ENCODE peak calls at places on chromosomes 7 and 10, in ten cellular contexts. Q is hepatocyte, J is GM23248, C is esophagus squamous epithelium, O is fibroblast of pulmonary artery, T is HCT116, U is astrocyte of the cerebellum, K is dorsolateral prefrontal cortex, S is cardiac fibroblast, D is WERI-Rb-1. G is an unnamed sample.

GRCh38 chr10:89785095-89785494 is 83.7 kb downstream of the KIF20B start:
- DNase-seq in Q (no peak), J (no peak), C (no peak), O (no peak), T (no peak), U (no peak), K (no peak), S (no peak), D (no peak), G (no peak)

GRCh38 chr7:104979167-104979841 is 34.7 kb upstream of the KMT2E start:
- DNase-seq in Q (peak), J (peak), C (no peak), O (peak), T (no peak), U (peak), K (no peak), S (peak), D (peak), G (peak)

GRCh38 chr7:122942059-122942458 is 53.4 kb downstream of the TAS2R16 start:
- DNase-seq in Q (no peak), J (no peak), C (no peak), O (no peak), T (no peak), U (no peak), K (no peak), S (no peak), D (no peak), G (no peak)

GRCh38 chr7:155483245-155483644 is 25.3 kb downstream of the EN2 start:
- DNase-seq in Q (no peak), J (no peak), C (no peak), O (no peak), T (no peak), U (no peak), K (no peak), S (no peak), D (no peak), G (peak)

GRCh38 chr10:119313645-119314044 is 106.3 kb downstream of the GRK5 start:
- DNase-seq in Q (no peak), J (no peak), C (no peak), O (no peak), T (no peak), U (peak), K (no peak), S (no peak), D (no peak), G (no peak)

GRCh38 chr10:58813573-58813972 is 300.9 kb downstream of the BICC1 start:
- DNase-seq in Q (peak), J (no peak), C (no peak), O (no peak), T (no peak), U (no peak), K (no peak), S (no peak), D (no peak), G (no peak)

GRCh38 chr10:123786896-123787295 is 104.7 kb downstream of the CPXM2 start:
- DNase-seq in Q (no peak), J (no peak), C (no peak), O (no peak), T (no peak), U (no peak), K (no peak), S (no peak), D (no peak), G (no peak)

GRCh38 chr7:139871820-139872219 is 42.8 kb downstream of the TBXAS1 start:
- DNase-seq in Q (no peak), J (peak), C (no peak), O (no peak), T (no peak), U (no peak), K (no peak), S (no peak), D (no peak), G (no peak)

GRCh38 chr7:91373401-91373800 is 109.2 kb downstream of the FZD1 start:
- DNase-seq in Q (no peak), J (no peak), C (no peak), O (no peak), T (no peak), U (no peak), K (no peak), S (no peak), D (peak), G (no peak)

GRCh38 chr10:2083591-2083990 is 346.3 kb upstream of the ADARB2 start:
- DNase-seq in Q (no peak), J (no peak), C (no peak), O (no peak), T (no peak), U (no peak), K (no peak), S (no peak), D (no peak), G (no peak)

GRCh38 chr10:79449181-79450146 is 4.0 kb upstream of the ZCCHC24 start:
- DNase-seq in Q (no peak), J (no peak), C (no peak), O (no peak), T (no peak), U (no peak), K (no peak), S (no peak), D (peak), G (no peak)

GRCh38 chr10:69092959-69093850 is 5.3 kb downstream of the SRGN start:
- DNase-seq in Q (peak), J (peak), C (peak), O (peak), T (peak), U (peak), K (no peak), S (peak), D (peak), G (peak)
- H3K4me3 ChIP-seq in Q (no peak), J (no peak), C (no peak), O (no peak), T (no peak), U (no peak), K (no peak), S (no peak), D (no peak), G (no peak)

GRCh38 chr7:147759327-147759943 is 831.1 kb upstream of the C7orf33 start:
- DNase-seq in Q (no peak), J (no peak), C (no peak), O (no peak), T (no peak), U (no peak), K (no peak), S (no peak), D (no peak), G (no peak)
- H3K4me3 ChIP-seq in Q (no peak), J (no peak), C (no peak), O (no peak), T (no peak), U (no peak), K (no peak), S (no peak), D (no peak), G (no peak)

GRCh38 chr7:97001221-97001620 is 4.1 kb upstream of the DLX6 start:
- DNase-seq in Q (no peak), J (no peak), C (no peak), O (no peak), T (no peak), U (no peak), K (no peak), S (no peak), D (no peak), G (no peak)

GRCh38 chr7:97003262-97004236 is 1.8 kb upstream of the DLX6 start:
- DNase-seq in Q (no peak), J (no peak), C (no peak), O (no peak), T (no peak), U (no peak), K (no peak), S (no peak), D (no peak), G (no peak)

GRCh38 chr7:97004237-97004930 is 969 bp upstream of the DLX6 start:
- DNase-seq in Q (no peak), J (no peak), C (no peak), O (no peak), T (no peak), U (peak), K (no peak), S (no peak), D (no peak), G (no peak)

GRCh38 chr7:97002555-97003261 is 2.6 kb upstream of the DLX6 start:
- DNase-seq in Q (no peak), J (no peak), C (no peak), O (no peak), T (no peak), U (no peak), K (no peak), S (no peak), D (no peak), G (no peak)

GRCh38 chr7:97001656-97002554 is 3.4 kb upstream of the DLX6 start:
- DNase-seq in Q (no peak), J (no peak), C (no peak), O (no peak), T (no peak), U (no peak), K (no peak), S (no peak), D (no peak), G (no peak)
- H3K4me3 ChIP-seq in Q (no peak), J (no peak), C (no peak), O (no peak), T (no peak), U (no peak), K (peak), S (no peak), D (no peak), G (no peak)

GRCh38 chr7:34320926-34321609 is 336.9 kb upstream of the NPSR1 start:
- DNase-seq in Q (peak), J (peak), C (no peak), O (peak), T (peak), U (peak), K (peak), S (peak), D (peak), G (peak)
- H3K4me3 ChIP-seq in Q (no peak), J (no peak), C (no peak), O (no peak), T (no peak), U (no peak), K (peak), S (no peak), D (no peak), G (no peak)

DNA sequence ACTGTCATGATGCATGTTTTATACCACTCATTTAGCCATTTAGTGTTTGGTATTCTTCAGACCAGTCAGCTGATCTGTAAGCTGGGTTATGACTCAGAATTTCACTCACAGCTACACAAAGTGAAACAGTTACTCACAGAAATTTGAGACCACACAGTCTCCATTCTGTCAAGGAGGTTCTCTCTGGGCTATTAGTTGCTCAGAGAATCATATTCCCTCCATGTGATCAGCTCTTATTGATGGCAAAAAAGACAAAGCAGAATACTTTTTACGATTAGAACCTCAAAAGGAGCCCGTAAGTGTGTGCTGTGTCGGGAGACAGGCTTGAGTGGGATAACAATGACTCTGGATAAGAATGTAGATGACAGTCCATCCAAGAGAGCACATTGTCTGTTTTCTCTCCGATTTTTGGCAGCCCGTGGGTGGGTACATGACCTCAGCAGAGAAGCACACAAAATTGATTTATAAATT is 277.6 kb upstream of the SORCS1 start:
- DNase-seq in Q (no peak), J (peak), C (no peak), O (peak), T (no peak), U (peak), K (no peak), S (peak), D (no peak), G (peak)
- H3K4me3 ChIP-seq in Q (no peak), J (peak), C (no peak), O (peak), T (no peak), U (no peak), K (no peak), S (no peak), D (no peak), G (no peak)

DNA sequence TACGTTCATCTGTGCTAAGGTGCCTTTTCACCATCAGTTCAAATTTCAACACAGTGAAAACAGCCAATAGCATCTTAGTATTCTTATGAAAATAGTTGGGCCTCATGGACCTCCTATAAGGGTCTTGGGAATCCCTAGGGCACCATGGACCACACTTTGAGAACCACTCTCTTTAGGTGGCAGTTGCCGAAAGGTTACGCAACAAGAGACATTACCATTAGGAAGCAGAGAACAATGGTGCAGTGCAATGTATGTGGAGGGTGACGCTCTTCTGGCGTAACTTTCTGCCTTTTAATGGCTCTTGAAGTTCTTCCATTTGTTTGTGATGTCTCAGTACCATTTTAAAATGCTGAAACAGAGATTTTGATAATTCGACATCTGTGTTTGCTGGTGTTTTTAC is 131.1 kb downstream of the CNNM2 start:
- DNase-seq in Q (no peak), J (no peak), C (no peak), O (no peak), T (no peak), U (no peak), K (no peak), S (no peak), D (no peak), G (no peak)
- H3K4me3 ChIP-seq in Q (no peak), J (no peak), C (no peak), O (no peak), T (no peak), U (no peak), K (no peak), S (no peak), D (no peak), G (no peak)

DNA sequence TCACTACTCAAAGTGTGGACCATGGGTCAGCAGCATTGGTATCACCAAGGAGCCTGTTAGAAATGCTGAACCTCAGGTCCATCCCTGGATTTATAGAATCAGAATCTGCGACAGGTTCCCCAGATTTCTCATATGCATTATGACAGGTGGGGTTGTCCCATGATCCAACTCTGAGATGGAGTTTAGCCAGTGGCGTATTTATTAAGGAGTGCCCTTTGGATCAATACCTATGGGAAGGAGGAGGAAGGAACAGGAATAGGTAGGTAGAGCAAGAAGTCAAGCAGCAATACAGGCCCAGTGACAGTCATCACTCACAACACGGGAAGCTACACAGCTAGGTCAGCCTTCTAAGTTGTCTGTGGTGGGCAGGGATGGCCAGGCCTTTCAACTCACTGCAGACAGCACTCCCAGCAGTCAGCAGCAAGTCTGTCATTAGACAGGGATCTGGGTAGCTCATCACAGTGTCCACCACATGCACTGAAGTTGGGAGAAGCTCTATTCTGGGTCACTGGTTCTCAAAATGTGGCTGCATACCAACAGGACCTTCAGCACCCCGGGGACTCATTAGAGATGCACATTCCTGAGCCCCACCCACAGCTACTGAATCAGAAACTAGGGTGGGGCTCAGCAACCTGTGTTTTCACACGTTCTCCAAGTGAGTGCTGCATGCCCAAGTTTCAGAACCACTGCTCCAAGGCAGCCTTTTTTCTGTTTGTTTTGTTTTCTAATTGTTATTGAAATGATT is 532.3 kb upstream of the GALNT17 start:
- DNase-seq in Q (no peak), J (no peak), C (no peak), O (no peak), T (no peak), U (no peak), K (no peak), S (no peak), D (no peak), G (no peak)
- H3K4me3 ChIP-seq in Q (no peak), J (no peak), C (no peak), O (no peak), T (no peak), U (no peak), K (no peak), S (no peak), D (no peak), G (no peak)

GRCh38 chr7:151061241-151062110 is 2.1 kb downstream of the SLC4A2 start:
- DNase-seq in Q (no peak), J (no peak), C (no peak), O (no peak), T (no peak), U (no peak), K (no peak), S (no peak), D (no peak), G (no peak)
- H3K4me3 ChIP-seq in Q (no peak), J (peak), C (no peak), O (peak), T (peak), U (peak), K (no peak), S (peak), D (no peak), G (peak)

GRCh38 chr10:92829042-92829785 is 19.1 kb upstream of the EXOC6 start:
- DNase-seq in Q (no peak), J (no peak), C (no peak), O (no peak), T (no peak), U (no peak), K (no peak), S (no peak), D (no peak), G (peak)

GRCh38 chr10:92826061-92826460 is 22.3 kb upstream of the EXOC6 start:
- DNase-seq in Q (no peak), J (no peak), C (no peak), O (no peak), T (no peak), U (no peak), K (no peak), S (no peak), D (no peak), G (no peak)

GRCh38 chr10:92822964-92823363 is 25.4 kb upstream of the EXOC6 start:
- DNase-seq in Q (no peak), J (no peak), C (no peak), O (peak), T (peak), U (no peak), K (no peak), S (peak), D (no peak), G (peak)

GRCh38 chr10:92830478-92831389 is 17.6 kb upstream of the EXOC6 start:
- DNase-seq in Q (no peak), J (no peak), C (no peak), O (no peak), T (no peak), U (no peak), K (no peak), S (no peak), D (no peak), G (peak)

DNA sequence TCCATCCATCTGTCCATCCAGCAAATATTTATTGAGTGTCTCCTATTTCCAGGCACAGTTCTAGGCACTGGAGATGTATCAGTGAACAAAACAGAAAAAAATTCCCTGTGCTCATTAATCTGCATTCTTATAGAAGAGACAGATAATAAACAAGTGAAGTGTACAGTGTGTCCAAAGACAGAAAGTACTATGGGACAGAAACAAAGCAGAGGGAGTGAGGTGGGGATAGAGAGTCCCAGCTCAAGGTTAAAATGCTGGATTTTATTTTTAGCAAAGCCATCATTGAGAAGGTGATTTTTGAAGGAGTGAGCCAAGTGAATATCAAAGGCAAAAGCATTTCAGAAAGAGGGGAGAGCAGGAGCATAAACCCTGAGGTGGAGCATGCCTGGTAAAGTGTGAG is 21.8 kb upstream of the EXOC6 start:
- DNase-seq in Q (no peak), J (no peak), C (no peak), O (no peak), T (no peak), U (no peak), K (no peak), S (no peak), D (no peak), G (no peak)
- H3K4me3 ChIP-seq in Q (no peak), J (no peak), C (no peak), O (no peak), T (no peak), U (no peak), K (no peak), S (no peak), D (no peak), G (no peak)

G was measured in A673.